ENCODE peak calls at places on chromosomes 16 and 17, in nine cellular contexts. One of them, this sample, is unnamed.

GRCh38 chr17:56977673-56978395 is at the start of gene SCPEP1:
- DNase-seq in mucosa of gallbladder: peak
- DNase-seq in H7: peak
- DNase-seq in stimulated activated CD8-positive, alpha-beta memory T cell treated with anti-CD3 and anti-CD28 coated beads, Interleukin-4, amount 100 ng/mL, for 4 hours: peak
- DNase-seq in HS-27A: peak
- DNase-seq in pons: peak
- DNase-seq in ovary: peak
- DNase-seq in SW 1271: peak
- DNase-seq in MM.1S: peak
- DNase-seq in this sample: peak

GRCh38 chr17:32310927-32311568 is 30.9 kb downstream of the C17orf75 start:
- DNase-seq in HS-27A: no peak
- DNase-seq in H7: peak
- DNase-seq in pons: peak
- DNase-seq in mucosa of gallbladder: no peak
- DNase-seq in stimulated activated CD8-positive, alpha-beta memory T cell treated with anti-CD3 and anti-CD28 coated beads, Interleukin-4, amount 100 ng/mL, for 4 hours: no peak
- DNase-seq in MM.1S: no peak
- DNase-seq in SW 1271: no peak
- DNase-seq in ovary: no peak
- DNase-seq in this sample: no peak

GRCh38 chr16:3578610-3579551 is 1.7 kb upstream of the NLRC3 start:
- DNase-seq in SW 1271: no peak
- DNase-seq in H7: peak
- DNase-seq in pons: no peak
- DNase-seq in HS-27A: no peak
- DNase-seq in ovary: no peak
- DNase-seq in stimulated activated CD8-positive, alpha-beta memory T cell treated with anti-CD3 and anti-CD28 coated beads, Interleukin-4, amount 100 ng/mL, for 4 hours: peak
- DNase-seq in MM.1S: peak
- DNase-seq in mucosa of gallbladder: no peak
- DNase-seq in this sample: no peak

GRCh38 chr16:10405386-10405939 is 19.6 kb downstream of the ATF7IP2 start:
- DNase-seq in SW 1271: peak
- DNase-seq in stimulated activated CD8-positive, alpha-beta memory T cell treated with anti-CD3 and anti-CD28 coated beads, Interleukin-4, amount 100 ng/mL, for 4 hours: no peak
- DNase-seq in mucosa of gallbladder: no peak
- DNase-seq in pons: no peak
- DNase-seq in MM.1S: no peak
- DNase-seq in H7: no peak
- DNase-seq in HS-27A: no peak
- DNase-seq in ovary: no peak
- DNase-seq in this sample: no peak

GRCh38 chr16:83725313-83725712 is 82.5 kb upstream of the HSBP1 start:
- DNase-seq in pons: no peak
- DNase-seq in HS-27A: no peak
- DNase-seq in SW 1271: no peak
- DNase-seq in ovary: no peak
- DNase-seq in MM.1S: no peak
- DNase-seq in stimulated activated CD8-positive, alpha-beta memory T cell treated with anti-CD3 and anti-CD28 coated beads, Interleukin-4, amount 100 ng/mL, for 4 hours: no peak
- DNase-seq in H7: no peak
- DNase-seq in mucosa of gallbladder: no peak
- DNase-seq in this sample: no peak

GRCh38 chr16:50245417-50246298 is 20.7 kb upstream of the ADCY7 start:
- DNase-seq in HS-27A: no peak
- DNase-seq in pons: no peak
- DNase-seq in H7: peak
- DNase-seq in stimulated activated CD8-positive, alpha-beta memory T cell treated with anti-CD3 and anti-CD28 coated beads, Interleukin-4, amount 100 ng/mL, for 4 hours: peak
- DNase-seq in ovary: peak
- DNase-seq in mucosa of gallbladder: no peak
- DNase-seq in MM.1S: peak
- DNase-seq in SW 1271: no peak
- DNase-seq in this sample: no peak

GRCh38 chr17:15263206-15263579 is 1.9 kb downstream of the PMP22 start:
- DNase-seq in H7: peak
- DNase-seq in mucosa of gallbladder: peak
- DNase-seq in SW 1271: no peak
- DNase-seq in ovary: peak
- DNase-seq in pons: peak
- DNase-seq in stimulated activated CD8-positive, alpha-beta memory T cell treated with anti-CD3 and anti-CD28 coated beads, Interleukin-4, amount 100 ng/mL, for 4 hours: no peak
- DNase-seq in MM.1S: no peak
- DNase-seq in HS-27A: peak
- DNase-seq in this sample: peak

GRCh38 chr17:82160081-82160480 is 52.6 kb downstream of the CCDC57 start:
- DNase-seq in MM.1S: no peak
- DNase-seq in stimulated activated CD8-positive, alpha-beta memory T cell treated with anti-CD3 and anti-CD28 coated beads, Interleukin-4, amount 100 ng/mL, for 4 hours: no peak
- DNase-seq in H7: no peak
- DNase-seq in ovary: no peak
- DNase-seq in pons: no peak
- DNase-seq in HS-27A: no peak
- DNase-seq in SW 1271: no peak
- DNase-seq in mucosa of gallbladder: peak
- DNase-seq in this sample: no peak